ENCODE peak calls at places on chromosomes 4 and X, in four cellular contexts. One of them, this sample, is unnamed.
A peak's percentile ranks its signal among the peaks of the same experiment; 100 is the strongest.

GRCh38 chr4:75169020-75169814 is 236.3 kb downstream of the PARM1 start:
- DNase-seq in HEK293T: peak; percentile 46
- DNase-seq in EL: no peak
- DNase-seq in T-helper 1 cell: no peak
- DNase-seq in this sample: no peak

GRCh38 chr4:168309781-168310180 is 8.8 kb downstream of the DDX60 start:
- DNase-seq in HEK293T: no peak
- DNase-seq in EL: no peak
- DNase-seq in T-helper 1 cell: no peak
- DNase-seq in this sample: peak; percentile 0

GRCh38 chr4:124997907-124998306 is 285.4 kb upstream of the ANKRD50 start:
- DNase-seq in HEK293T: no peak
- DNase-seq in EL: no peak
- DNase-seq in T-helper 1 cell: no peak
- DNase-seq in this sample: no peak

GRCh38 chrX:2708016-2708415 is 16.9 kb downstream of the CD99 start:
- DNase-seq in HEK293T: no peak
- DNase-seq in EL: peak; percentile 34
- DNase-seq in T-helper 1 cell: no peak
- DNase-seq in this sample: no peak

GRCh38 chr4:1213336-1213995 is 35.5 kb downstream of the CTBP1 start:
- DNase-seq in HEK293T: no peak
- DNase-seq in EL: no peak
- DNase-seq in T-helper 1 cell: no peak
- DNase-seq in this sample: no peak

GRCh38 chr4:120760047-120760446 is 162.5 kb downstream of the PRDM5 start:
- DNase-seq in HEK293T: no peak
- DNase-seq in EL: no peak
- DNase-seq in T-helper 1 cell: no peak
- DNase-seq in this sample: no peak

GRCh38 chr4:183635333-183635732 is 23.7 kb downstream of the RWDD4 start:
- DNase-seq in HEK293T: no peak
- DNase-seq in EL: no peak
- DNase-seq in T-helper 1 cell: no peak
- DNase-seq in this sample: no peak

GRCh38 chrX:16459008-16459407 is 190.9 kb upstream of the S100G start:
- DNase-seq in HEK293T: no peak
- DNase-seq in EL: no peak
- DNase-seq in T-helper 1 cell: no peak
- DNase-seq in this sample: no peak

GRCh38 chr4:165606465-165607205 is 227.8 kb downstream of the CPE start:
- DNase-seq in HEK293T: no peak
- DNase-seq in EL: no peak
- DNase-seq in T-helper 1 cell: no peak
- DNase-seq in this sample: no peak

GRCh38 chrX:10017866-10018265 is 50.7 kb downstream of the CLDN34 start:
- DNase-seq in HEK293T: no peak
- DNase-seq in EL: peak; percentile 82
- DNase-seq in T-helper 1 cell: no peak
- DNase-seq in this sample: peak; percentile 43

GRCh38 chrX:103607385-103608304 is at the start of gene TCEAL3:
- DNase-seq in HEK293T: no peak
- DNase-seq in EL: peak; percentile 51
- DNase-seq in T-helper 1 cell: no peak
- DNase-seq in this sample: peak; percentile 79

GRCh38 chr4:40238008-40238699 is 41.3 kb downstream of the RHOH start:
- DNase-seq in HEK293T: no peak
- DNase-seq in EL: no peak
- DNase-seq in T-helper 1 cell: no peak
- DNase-seq in this sample: no peak

GRCh38 chr4:20254517-20255250 is 3.0 kb downstream of the SLIT2 start:
- DNase-seq in HEK293T: peak; percentile 13
- DNase-seq in EL: peak; percentile 56
- DNase-seq in T-helper 1 cell: no peak
- DNase-seq in this sample: no peak

GRCh38 chr4:169148851-169149250 is 121.9 kb downstream of the SH3RF1 start:
- DNase-seq in HEK293T: no peak
- DNase-seq in EL: no peak
- DNase-seq in T-helper 1 cell: no peak
- DNase-seq in this sample: no peak

GRCh38 chr4:3486556-3487270 is 23.6 kb downstream of the DOK7 start:
- DNase-seq in HEK293T: no peak
- DNase-seq in EL: no peak
- DNase-seq in T-helper 1 cell: no peak
- DNase-seq in this sample: no peak

GRCh38 chrX:103464071-103464773 is 55.1 kb downstream of the RAB40A start:
- DNase-seq in HEK293T: peak; percentile 80
- DNase-seq in EL: peak; percentile 37
- DNase-seq in T-helper 1 cell: peak; percentile 14
- DNase-seq in this sample: peak; percentile 22

GRCh38 chrX:345020-345925 is 26.7 kb upstream of the GTPBP6 start:
- DNase-seq in HEK293T: no peak
- DNase-seq in EL: no peak
- DNase-seq in T-helper 1 cell: no peak
- DNase-seq in this sample: no peak

This sample was measured in NCI-H2227 treated with DMSO at 0.1 percent for 48 hours.